ENCODE peak calls at places on chromosomes 3 and 15, in five cellular contexts. E is tibial nerve, K is brain microvascular endothelial cell, Z is upper lobe of left lung, R is ovary. G is an unnamed sample.

GRCh38 chr15:52575072-52575471 is 6.2 kb upstream of the ARPP19 start:
- DNase-seq in E (no peak), R (no peak), Z (no peak), K (no peak), G (no peak)

GRCh38 chr15:48823237-48823636 is 12.4 kb upstream of the CEP152 start:
- DNase-seq in R (no peak), K (peak), E (no peak), Z (no peak), G (peak)

GRCh38 chr15:97995192-97995591 is 34.7 kb downstream of the ARRDC4 start:
- DNase-seq in E (no peak), Z (no peak), K (no peak), R (no peak), G (no peak)

GRCh38 chr15:40991355-40991754 is 38.1 kb downstream of the CHAC1 start:
- DNase-seq in E (no peak), K (no peak), R (no peak), Z (no peak), G (no peak)

GRCh38 chr15:34070003-34070402 is 31.0 kb upstream of the AVEN start:
- DNase-seq in E (no peak), Z (no peak), K (no peak), R (no peak), G (no peak)

GRCh38 chr15:37995461-37996347 is 61.3 kb downstream of the TMCO5A start:
- DNase-seq in R (no peak), E (no peak), K (peak), Z (no peak), G (peak)

GRCh38 chr15:36996121-36996520 is 104.2 kb downstream of the MEIS2 start:
- DNase-seq in E (no peak), K (no peak), R (no peak), Z (no peak), G (no peak)

GRCh38 chr3:112394008-112394616 is 61.2 kb downstream of the CD200 start:
- DNase-seq in R (peak), K (no peak), Z (no peak), E (no peak), G (no peak)

GRCh38 chr15:31338318-31338878 is 11.8 kb downstream of the KLF13 start:
- DNase-seq in K (no peak), Z (no peak), R (peak), E (no peak), G (no peak)

GRCh38 chr3:4826237-4827100 is 152.8 kb upstream of the BHLHE40 start:
- DNase-seq in K (no peak), E (peak), Z (peak), R (peak), G (no peak)

GRCh38 chr3:87088366-87088983 is 97.5 kb upstream of the VGLL3 start:
- DNase-seq in K (no peak), Z (no peak), R (no peak), E (no peak), G (no peak)

GRCh38 chr3:161081675-161082462 is 23.3 kb downstream of the B3GALNT1 start:
- DNase-seq in K (no peak), R (no peak), E (no peak), Z (no peak), G (no peak)

GRCh38 chr15:91965501-91966180 is 112.1 kb downstream of the SLCO3A1 start:
- DNase-seq in Z (no peak), R (no peak), K (no peak), E (no peak), G (peak)

GRCh38 chr3:99678023-99678422 is 39.6 kb downstream of the COL8A1 start:
- DNase-seq in Z (no peak), R (no peak), E (no peak), K (peak), G (peak)

GRCh38 chr3:177483182-177483967 is 286.1 kb upstream of the TBL1XR1 start:
- DNase-seq in R (no peak), E (no peak), Z (no peak), K (no peak), G (no peak)
- TF ChIP-seq CTCF in R (no peak), E (no peak), Z (no peak), K (peak), G (peak)

GRCh38 chr15:65612616-65612946 is 1.6 kb upstream of the INTS14 start:
- DNase-seq in Z (no peak), R (no peak), E (no peak), K (no peak), G (no peak)

GRCh38 chr15:65611888-65612615 is 1.1 kb upstream of the INTS14 start:
- DNase-seq in Z (no peak), E (no peak), K (no peak), R (no peak), G (no peak)

GRCh38 chr15:65613365-65613764 is 2.4 kb upstream of the INTS14 start:
- DNase-seq in E (no peak), R (no peak), K (no peak), Z (no peak), G (no peak)

GRCh38 chr15:65612949-65613348 is 2.0 kb upstream of the INTS14 start:
- DNase-seq in Z (no peak), R (no peak), E (no peak), K (no peak), G (no peak)

DNA sequence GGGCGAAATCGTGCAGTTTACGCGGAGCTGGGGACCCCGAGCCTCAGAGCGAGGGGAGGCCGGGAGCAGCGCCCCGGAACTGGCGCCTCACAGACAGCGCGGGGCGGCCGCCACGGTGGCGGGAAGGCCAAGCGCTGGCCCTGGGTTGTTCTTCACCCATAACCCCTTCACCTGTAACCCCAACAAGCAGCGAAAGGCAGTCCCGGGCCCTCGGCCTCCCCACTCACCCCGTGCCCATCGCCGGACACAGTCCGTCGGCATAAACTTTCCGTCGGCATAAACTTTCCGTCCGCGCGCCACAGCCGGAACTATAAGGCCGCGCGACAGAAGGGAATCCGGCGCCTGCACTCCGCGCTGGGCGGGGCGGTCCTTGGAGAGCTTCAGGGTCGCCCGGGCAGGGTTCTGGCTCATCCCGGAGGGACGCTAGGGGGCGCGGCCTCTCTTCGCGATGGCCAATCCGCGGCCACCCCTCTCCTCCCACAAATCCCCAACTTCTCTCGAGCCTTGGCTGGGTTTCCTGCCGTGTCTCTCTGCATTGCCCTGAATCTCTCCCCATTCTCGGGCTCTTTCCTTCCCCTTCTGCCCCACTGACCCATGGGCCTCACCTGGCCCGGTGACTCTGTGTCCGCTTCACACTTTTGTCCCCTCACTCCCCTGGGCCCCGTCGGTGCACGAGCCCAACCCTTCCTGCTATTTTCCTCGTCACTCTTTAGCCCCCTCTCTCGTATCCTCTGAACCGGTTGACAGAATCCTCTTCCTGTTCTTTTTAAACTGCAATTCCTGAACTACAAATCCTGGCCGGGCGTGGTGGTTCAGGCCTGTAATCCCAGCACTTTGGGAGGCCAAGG is at the start of gene INTS14:
- DNase-seq in K (peak), Z (peak), E (peak), R (peak), G (peak)
- TF ChIP-seq CTCF in K (peak), Z (peak), E (peak), R (peak), G (peak)

GRCh38 chr3:185065059-185065458 is 87.8 kb downstream of the C3orf70 start:
- DNase-seq in K (no peak), Z (no peak), R (no peak), E (no peak), G (no peak)
- TF ChIP-seq CTCF in K (peak), Z (no peak), R (no peak), E (no peak), G (no peak)

DNA sequence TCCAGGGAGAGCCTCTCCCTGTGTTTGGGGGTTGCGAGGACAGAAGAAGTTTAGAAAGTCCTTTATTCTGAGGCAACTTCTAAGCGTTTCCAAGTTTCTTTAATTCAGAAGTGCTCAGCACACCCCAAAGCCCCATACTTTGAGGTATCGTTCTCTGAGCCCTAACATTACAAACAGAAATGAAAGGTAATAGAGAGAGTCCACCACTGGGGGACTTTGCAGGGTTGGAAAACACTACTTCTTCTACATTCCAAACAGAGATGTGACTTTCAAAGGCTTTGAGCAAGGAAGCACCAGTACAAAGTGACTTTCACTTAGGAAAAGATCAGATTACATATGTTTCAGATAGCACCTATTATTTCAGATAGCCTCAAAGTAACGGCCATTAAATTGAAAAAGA is 6.2 kb upstream of the ZNF280D start:
- DNase-seq in Z (no peak), R (no peak), K (no peak), E (no peak), G (no peak)
- TF ChIP-seq CTCF in Z (no peak), R (no peak), K (no peak), E (no peak), G (no peak)

GRCh38 chr3:13136426-13136825 is 63.2 kb upstream of the IQSEC1 start:
- DNase-seq in R (peak), K (no peak), E (no peak), Z (no peak), G (no peak)
- TF ChIP-seq CTCF in R (no peak), K (no peak), E (no peak), Z (no peak), G (no peak)

GRCh38 chr15:63450884-63451225 is 53.5 kb upstream of the USP3 start:
- DNase-seq in Z (no peak), E (no peak), R (no peak), K (no peak), G (no peak)
- TF ChIP-seq CTCF in Z (no peak), E (no peak), R (no peak), K (no peak), G (no peak)

GRCh38 chr3:125202197-125202596 is 10.4 kb downstream of the SLC12A8 start:
- DNase-seq in K (no peak), E (no peak), R (no peak), Z (no peak), G (no peak)
- TF ChIP-seq CTCF in K (peak), E (no peak), R (no peak), Z (no peak), G (peak)